ENCODE peak calls at places on chromosomes 5 and 9, in seven cellular contexts. B, Y, A, W, N, M and H are unnamed samples.

GRCh38 chr9:94056442-94056974 is 27.8 kb upstream of the PTPDC1 start:
- DNase-seq in Y (no peak), M (peak), W (no peak), B (peak), N (no peak), A (no peak), H (no peak)

GRCh38 chr9:77614671-77615070 is 33.5 kb downstream of the GNA14 start:
- DNase-seq in N (no peak), B (no peak), A (no peak), M (no peak), W (no peak), Y (no peak), H (no peak)

GRCh38 chr5:169091396-169091980 is 209.5 kb downstream of the SLIT3 start:
- DNase-seq in B (no peak), M (no peak), W (no peak), Y (no peak), A (no peak), N (no peak), H (no peak)

GRCh38 chr5:43041131-43041668 is 1.1 kb upstream of the ANXA2R start:
- DNase-seq in Y (no peak), W (peak), A (no peak), M (no peak), N (peak), B (no peak), H (no peak)

GRCh38 chr5:5014836-5015235 is 125.3 kb upstream of the ADAMTS16 start:
- DNase-seq in M (peak), N (no peak), B (no peak), Y (no peak), A (no peak), W (peak), H (no peak)

GRCh38 chr5:98307811-98308210 is 465.7 kb upstream of the RGMB start:
- DNase-seq in W (no peak), N (no peak), B (no peak), A (no peak), M (no peak), Y (no peak), H (no peak)

GRCh38 chr5:1745190-1745805 is 54.3 kb downstream of the MRPL36 start:
- DNase-seq in N (no peak), Y (no peak), W (no peak), A (no peak), B (no peak), M (no peak), H (peak)

GRCh38 chr9:94905606-94906005 is 179.1 kb downstream of the AOPEP start:
- DNase-seq in B (no peak), A (no peak), N (no peak), W (no peak), Y (no peak), M (no peak), H (no peak)

GRCh38 chr5:141908796-141909195 is 14.9 kb upstream of the DELE1 start:
- DNase-seq in A (no peak), W (no peak), N (no peak), M (peak), Y (no peak), B (no peak), H (no peak)

GRCh38 chr5:175466700-175467318 is 11.6 kb upstream of the SFXN1 start:
- DNase-seq in M (peak), N (no peak), A (no peak), W (no peak), B (peak), Y (no peak), H (peak)

GRCh38 chr5:149037819-149038218 is 25.0 kb downstream of the SH3TC2 start:
- DNase-seq in A (no peak), W (no peak), N (no peak), M (no peak), B (no peak), Y (no peak), H (no peak)

GRCh38 chr5:120366047-120366446 is 98.1 kb upstream of the PRR16 start:
- DNase-seq in B (no peak), W (no peak), M (no peak), N (no peak), A (no peak), Y (no peak), H (no peak)

GRCh38 chr5:113678924-113679575 is 165.6 kb downstream of the YTHDC2 start:
- DNase-seq in M (peak), B (peak), N (no peak), W (no peak), Y (no peak), A (no peak), H (no peak)

GRCh38 chr5:132009706-132010405 is 1.6 kb downstream of the ACSL6 start:
- DNase-seq in B (no peak), M (no peak), W (no peak), A (no peak), Y (no peak), N (no peak), H (peak)